ENCODE peak calls at places on chromosomes 3 and 15, in four cellular contexts. One of them, this sample, is unnamed.

GRCh38 chr3:117399311-117400068 is 689.9 kb downstream of the TUSC7 start:
- DNase-seq in T-helper 1 cell: no peak
- DNase-seq in stimulated activated CD4-positive, alpha-beta T cell treated with anti-CD3 and anti-CD28 coated beads, TNF-alpha, amount 100 ng/mL, for 4 hours: no peak
- DNase-seq in K562: no peak
- DNase-seq in this sample: no peak

GRCh38 chr3:169948559-169949371 is 17.8 kb upstream of the SEC62 start:
- DNase-seq in stimulated activated CD4-positive, alpha-beta T cell treated with anti-CD3 and anti-CD28 coated beads, TNF-alpha, amount 100 ng/mL, for 4 hours: no peak
- DNase-seq in K562: no peak
- DNase-seq in T-helper 1 cell: no peak
- DNase-seq in this sample: no peak

GRCh38 chr3:136114421-136114820 is 81.7 kb downstream of the MSL2 start:
- DNase-seq in K562: no peak
- DNase-seq in T-helper 1 cell: no peak
- DNase-seq in stimulated activated CD4-positive, alpha-beta T cell treated with anti-CD3 and anti-CD28 coated beads, TNF-alpha, amount 100 ng/mL, for 4 hours: no peak
- DNase-seq in this sample: no peak

GRCh38 chr3:177554900-177555759 is 357.8 kb upstream of the TBL1XR1 start:
- DNase-seq in stimulated activated CD4-positive, alpha-beta T cell treated with anti-CD3 and anti-CD28 coated beads, TNF-alpha, amount 100 ng/mL, for 4 hours: no peak
- DNase-seq in T-helper 1 cell: no peak
- DNase-seq in K562: no peak
- DNase-seq in this sample: no peak

GRCh38 chr15:31758126-31758525 is 272.2 kb upstream of the CHRNA7 start:
- DNase-seq in K562: peak
- DNase-seq in stimulated activated CD4-positive, alpha-beta T cell treated with anti-CD3 and anti-CD28 coated beads, TNF-alpha, amount 100 ng/mL, for 4 hours: no peak
- DNase-seq in T-helper 1 cell: no peak
- DNase-seq in this sample: no peak

GRCh38 chr3:12175844-12176453 is 17.2 kb upstream of the TIMP4 start:
- DNase-seq in T-helper 1 cell: peak
- DNase-seq in K562: peak
- DNase-seq in stimulated activated CD4-positive, alpha-beta T cell treated with anti-CD3 and anti-CD28 coated beads, TNF-alpha, amount 100 ng/mL, for 4 hours: no peak
- DNase-seq in this sample: no peak

GRCh38 chr15:90044916-90045371 is 43.8 kb downstream of the ZNF710 start:
- DNase-seq in K562: no peak
- DNase-seq in stimulated activated CD4-positive, alpha-beta T cell treated with anti-CD3 and anti-CD28 coated beads, TNF-alpha, amount 100 ng/mL, for 4 hours: no peak
- DNase-seq in T-helper 1 cell: no peak
- DNase-seq in this sample: no peak

GRCh38 chr3:123552095-123552714 is 32.6 kb downstream of the HACD2 start:
- DNase-seq in T-helper 1 cell: no peak
- DNase-seq in K562: peak
- DNase-seq in stimulated activated CD4-positive, alpha-beta T cell treated with anti-CD3 and anti-CD28 coated beads, TNF-alpha, amount 100 ng/mL, for 4 hours: no peak
- DNase-seq in this sample: no peak

GRCh38 chr3:134517796-134518195 is 31.9 kb downstream of the CEP63 start:
- DNase-seq in K562: no peak
- DNase-seq in stimulated activated CD4-positive, alpha-beta T cell treated with anti-CD3 and anti-CD28 coated beads, TNF-alpha, amount 100 ng/mL, for 4 hours: no peak
- DNase-seq in T-helper 1 cell: no peak
- DNase-seq in this sample: no peak

GRCh38 chr3:115580566-115580965 is 42.7 kb upstream of the GAP43 start:
- DNase-seq in T-helper 1 cell: no peak
- DNase-seq in stimulated activated CD4-positive, alpha-beta T cell treated with anti-CD3 and anti-CD28 coated beads, TNF-alpha, amount 100 ng/mL, for 4 hours: no peak
- DNase-seq in K562: no peak
- DNase-seq in this sample: no peak

GRCh38 chr15:39948817-39949216 is 14.9 kb downstream of the EIF2AK4 start:
- DNase-seq in K562: no peak
- DNase-seq in stimulated activated CD4-positive, alpha-beta T cell treated with anti-CD3 and anti-CD28 coated beads, TNF-alpha, amount 100 ng/mL, for 4 hours: no peak
- DNase-seq in T-helper 1 cell: no peak
- DNase-seq in this sample: no peak

GRCh38 chr3:171293142-171293782 is 166.9 kb downstream of the TNIK start:
- DNase-seq in K562: no peak
- DNase-seq in stimulated activated CD4-positive, alpha-beta T cell treated with anti-CD3 and anti-CD28 coated beads, TNF-alpha, amount 100 ng/mL, for 4 hours: no peak
- DNase-seq in T-helper 1 cell: no peak
- DNase-seq in this sample: no peak

GRCh38 chr15:29124581-29125381 is 144.8 kb downstream of the NSMCE3 start:
- DNase-seq in stimulated activated CD4-positive, alpha-beta T cell treated with anti-CD3 and anti-CD28 coated beads, TNF-alpha, amount 100 ng/mL, for 4 hours: no peak
- DNase-seq in K562: peak
- DNase-seq in T-helper 1 cell: no peak
- DNase-seq in this sample: no peak

GRCh38 chr15:57411945-57412768 is 35.9 kb downstream of the CGNL1 start:
- DNase-seq in T-helper 1 cell: no peak
- DNase-seq in stimulated activated CD4-positive, alpha-beta T cell treated with anti-CD3 and anti-CD28 coated beads, TNF-alpha, amount 100 ng/mL, for 4 hours: no peak
- DNase-seq in K562: no peak
- DNase-seq in this sample: no peak

GRCh38 chr3:196135693-196136639 is 54.1 kb upstream of the TFRC start:
- DNase-seq in T-helper 1 cell: no peak
- DNase-seq in K562: no peak
- DNase-seq in stimulated activated CD4-positive, alpha-beta T cell treated with anti-CD3 and anti-CD28 coated beads, TNF-alpha, amount 100 ng/mL, for 4 hours: no peak
- DNase-seq in this sample: no peak

GRCh38 chr3:174859756-174860155 is 622 bp downstream of the NAALADL2 start:
- DNase-seq in K562: no peak
- DNase-seq in stimulated activated CD4-positive, alpha-beta T cell treated with anti-CD3 and anti-CD28 coated beads, TNF-alpha, amount 100 ng/mL, for 4 hours: no peak
- DNase-seq in T-helper 1 cell: no peak
- DNase-seq in this sample: no peak

GRCh38 chr3:153158184-153158583 is 3.8 kb upstream of the RAP2B start:
- DNase-seq in stimulated activated CD4-positive, alpha-beta T cell treated with anti-CD3 and anti-CD28 coated beads, TNF-alpha, amount 100 ng/mL, for 4 hours: no peak
- DNase-seq in K562: no peak
- DNase-seq in T-helper 1 cell: no peak
- DNase-seq in this sample: no peak

GRCh38 chr3:52367891-52368880 is 52.1 kb downstream of the DNAH1 start:
- DNase-seq in stimulated activated CD4-positive, alpha-beta T cell treated with anti-CD3 and anti-CD28 coated beads, TNF-alpha, amount 100 ng/mL, for 4 hours: no peak
- DNase-seq in T-helper 1 cell: no peak
- DNase-seq in K562: no peak
- DNase-seq in this sample: no peak

GRCh38 chr3:151501905-151502615 is 41.2 kb upstream of the IGSF10 start:
- DNase-seq in T-helper 1 cell: no peak
- DNase-seq in K562: no peak
- DNase-seq in stimulated activated CD4-positive, alpha-beta T cell treated with anti-CD3 and anti-CD28 coated beads, TNF-alpha, amount 100 ng/mL, for 4 hours: no peak
- DNase-seq in this sample: no peak

GRCh38 chr3:149623819-149624218 is 34.0 kb downstream of the WWTR1 start:
- DNase-seq in stimulated activated CD4-positive, alpha-beta T cell treated with anti-CD3 and anti-CD28 coated beads, TNF-alpha, amount 100 ng/mL, for 4 hours: no peak
- DNase-seq in K562: no peak
- DNase-seq in T-helper 1 cell: no peak
- DNase-seq in this sample: no peak

GRCh38 chr3:190076601-190077444 is 43.9 kb downstream of the P3H2 start:
- DNase-seq in K562: no peak
- DNase-seq in T-helper 1 cell: no peak
- DNase-seq in stimulated activated CD4-positive, alpha-beta T cell treated with anti-CD3 and anti-CD28 coated beads, TNF-alpha, amount 100 ng/mL, for 4 hours: no peak
- DNase-seq in this sample: no peak

GRCh38 chr15:99447497-99448371 is 118.0 kb upstream of the MEF2A start:
- DNase-seq in K562: peak
- DNase-seq in stimulated activated CD4-positive, alpha-beta T cell treated with anti-CD3 and anti-CD28 coated beads, TNF-alpha, amount 100 ng/mL, for 4 hours: no peak
- DNase-seq in T-helper 1 cell: no peak
- DNase-seq in this sample: peak

GRCh38 chr3:169227911-169228310 is 435.6 kb downstream of the MECOM start:
- DNase-seq in K562: no peak
- DNase-seq in stimulated activated CD4-positive, alpha-beta T cell treated with anti-CD3 and anti-CD28 coated beads, TNF-alpha, amount 100 ng/mL, for 4 hours: no peak
- DNase-seq in T-helper 1 cell: peak
- DNase-seq in this sample: no peak

GRCh38 chr3:63979093-63979492 is 44.2 kb downstream of the PSMD6 start:
- DNase-seq in stimulated activated CD4-positive, alpha-beta T cell treated with anti-CD3 and anti-CD28 coated beads, TNF-alpha, amount 100 ng/mL, for 4 hours: no peak
- DNase-seq in T-helper 1 cell: peak
- DNase-seq in K562: no peak
- DNase-seq in this sample: no peak

GRCh38 chr3:63043631-63044030 is 168.4 kb upstream of the CADPS start:
- DNase-seq in T-helper 1 cell: no peak
- DNase-seq in K562: no peak
- DNase-seq in stimulated activated CD4-positive, alpha-beta T cell treated with anti-CD3 and anti-CD28 coated beads, TNF-alpha, amount 100 ng/mL, for 4 hours: no peak
- DNase-seq in this sample: no peak

GRCh38 chr3:99699841-99700240 is 61.4 kb downstream of the COL8A1 start:
- DNase-seq in T-helper 1 cell: no peak
- DNase-seq in stimulated activated CD4-positive, alpha-beta T cell treated with anti-CD3 and anti-CD28 coated beads, TNF-alpha, amount 100 ng/mL, for 4 hours: no peak
- DNase-seq in K562: no peak
- DNase-seq in this sample: no peak

GRCh38 chr3:71542548-71543370 is 40.8 kb downstream of the FOXP1 start:
- DNase-seq in stimulated activated CD4-positive, alpha-beta T cell treated with anti-CD3 and anti-CD28 coated beads, TNF-alpha, amount 100 ng/mL, for 4 hours: no peak
- DNase-seq in T-helper 1 cell: no peak
- DNase-seq in K562: peak
- DNase-seq in this sample: no peak

GRCh38 chr3:169771651-169772529 is 1.3 kb upstream of the MYNN start:
- DNase-seq in stimulated activated CD4-positive, alpha-beta T cell treated with anti-CD3 and anti-CD28 coated beads, TNF-alpha, amount 100 ng/mL, for 4 hours: peak
- DNase-seq in T-helper 1 cell: peak
- DNase-seq in K562: peak
- DNase-seq in this sample: peak

GRCh38 chr3:134381836-134382442 is 7.7 kb upstream of the AMOTL2 start:
- DNase-seq in stimulated activated CD4-positive, alpha-beta T cell treated with anti-CD3 and anti-CD28 coated beads, TNF-alpha, amount 100 ng/mL, for 4 hours: no peak
- DNase-seq in K562: no peak
- DNase-seq in T-helper 1 cell: no peak
- DNase-seq in this sample: no peak

GRCh38 chr15:81029416-81030367 is 29.0 kb downstream of the TLNRD1 start:
- DNase-seq in K562: no peak
- DNase-seq in T-helper 1 cell: no peak
- DNase-seq in stimulated activated CD4-positive, alpha-beta T cell treated with anti-CD3 and anti-CD28 coated beads, TNF-alpha, amount 100 ng/mL, for 4 hours: no peak
- DNase-seq in this sample: no peak

GRCh38 chr3:43418601-43419272 is 132.4 kb downstream of the SNRK start:
- DNase-seq in stimulated activated CD4-positive, alpha-beta T cell treated with anti-CD3 and anti-CD28 coated beads, TNF-alpha, amount 100 ng/mL, for 4 hours: no peak
- DNase-seq in K562: no peak
- DNase-seq in T-helper 1 cell: no peak
- DNase-seq in this sample: no peak

This sample was measured in activated B cell treated with CpG ODN at 0.5 μM for 24 hours.